ENCODE peak calls at places on chromosomes 4 and X, in eight cellular contexts. One of them, this sample, is unnamed.

GRCh38 chrX:13179100-13179499 is 134.7 kb upstream of the FAM9C start:
- DNase-seq in HFFc6: no peak
- DNase-seq in Calu3: no peak
- DNase-seq in activated CD8-positive, alpha-beta T cell treated with anti-CD3 and anti-CD28 coated beads for 36 hours: no peak
- DNase-seq in cerebellar nuclear complex: no peak
- DNase-seq in activated T-helper 9 cell treated with anti-CD3 and anti-CD28 coated beads, Interleukin-2, amount 50 U/mL, for 16 hours: no peak
- DNase-seq in NCI-H345: no peak
- DNase-seq in effector memory CD8-positive, alpha-beta T cell: no peak
- DNase-seq in this sample: peak; percentile 74

GRCh38 chr4:23384741-23385140 is 505.1 kb downstream of the PPARGC1A start:
- DNase-seq in HFFc6: no peak
- DNase-seq in Calu3: no peak
- DNase-seq in activated CD8-positive, alpha-beta T cell treated with anti-CD3 and anti-CD28 coated beads for 36 hours: no peak
- DNase-seq in cerebellar nuclear complex: no peak
- DNase-seq in activated T-helper 9 cell treated with anti-CD3 and anti-CD28 coated beads, Interleukin-2, amount 50 U/mL, for 16 hours: no peak
- DNase-seq in NCI-H345: no peak
- DNase-seq in effector memory CD8-positive, alpha-beta T cell: no peak
- DNase-seq in this sample: peak; percentile 81

GRCh38 chrX:38654302-38654701 is 93.0 kb downstream of the TSPAN7 start:
- DNase-seq in HFFc6: peak; percentile 19
- DNase-seq in Calu3: peak; percentile 4
- DNase-seq in activated CD8-positive, alpha-beta T cell treated with anti-CD3 and anti-CD28 coated beads for 36 hours: no peak
- DNase-seq in cerebellar nuclear complex: peak; percentile 31
- DNase-seq in activated T-helper 9 cell treated with anti-CD3 and anti-CD28 coated beads, Interleukin-2, amount 50 U/mL, for 16 hours: no peak
- DNase-seq in NCI-H345: peak; percentile 0
- DNase-seq in effector memory CD8-positive, alpha-beta T cell: no peak
- DNase-seq in this sample: peak; percentile 39

GRCh38 chr4:41728571-41728908 is 20.0 kb downstream of the PHOX2B start:
- DNase-seq in HFFc6: no peak
- DNase-seq in Calu3: no peak
- DNase-seq in activated CD8-positive, alpha-beta T cell treated with anti-CD3 and anti-CD28 coated beads for 36 hours: no peak
- DNase-seq in cerebellar nuclear complex: no peak
- DNase-seq in activated T-helper 9 cell treated with anti-CD3 and anti-CD28 coated beads, Interleukin-2, amount 50 U/mL, for 16 hours: no peak
- DNase-seq in NCI-H345: no peak
- DNase-seq in effector memory CD8-positive, alpha-beta T cell: no peak
- DNase-seq in this sample: peak; percentile 31

GRCh38 chr4:153465145-153465544 is 1.0 kb upstream of the TMEM131L start:
- DNase-seq in HFFc6: no peak
- DNase-seq in Calu3: no peak
- DNase-seq in activated CD8-positive, alpha-beta T cell treated with anti-CD3 and anti-CD28 coated beads for 36 hours: no peak
- DNase-seq in cerebellar nuclear complex: no peak
- DNase-seq in activated T-helper 9 cell treated with anti-CD3 and anti-CD28 coated beads, Interleukin-2, amount 50 U/mL, for 16 hours: no peak
- DNase-seq in NCI-H345: no peak
- DNase-seq in effector memory CD8-positive, alpha-beta T cell: no peak
- DNase-seq in this sample: no peak

GRCh38 chrX:16114640-16115039 is 8.7 kb upstream of the GRPR start:
- DNase-seq in HFFc6: peak; percentile 69
- DNase-seq in Calu3: no peak
- DNase-seq in activated CD8-positive, alpha-beta T cell treated with anti-CD3 and anti-CD28 coated beads for 36 hours: no peak
- DNase-seq in cerebellar nuclear complex: no peak
- DNase-seq in activated T-helper 9 cell treated with anti-CD3 and anti-CD28 coated beads, Interleukin-2, amount 50 U/mL, for 16 hours: no peak
- DNase-seq in NCI-H345: no peak
- DNase-seq in effector memory CD8-positive, alpha-beta T cell: no peak
- DNase-seq in this sample: no peak

GRCh38 chrX:18360867-18361266 is 6.4 kb upstream of the SCML2 start:
- DNase-seq in HFFc6: peak; percentile 28
- DNase-seq in Calu3: no peak
- DNase-seq in activated CD8-positive, alpha-beta T cell treated with anti-CD3 and anti-CD28 coated beads for 36 hours: no peak
- DNase-seq in cerebellar nuclear complex: no peak
- DNase-seq in activated T-helper 9 cell treated with anti-CD3 and anti-CD28 coated beads, Interleukin-2, amount 50 U/mL, for 16 hours: no peak
- DNase-seq in NCI-H345: no peak
- DNase-seq in effector memory CD8-positive, alpha-beta T cell: no peak
- DNase-seq in this sample: no peak

GRCh38 chrX:134821901-134822300 is 163.6 kb upstream of the PLAC1 start:
- DNase-seq in HFFc6: no peak
- DNase-seq in Calu3: no peak
- DNase-seq in activated CD8-positive, alpha-beta T cell treated with anti-CD3 and anti-CD28 coated beads for 36 hours: no peak
- DNase-seq in cerebellar nuclear complex: no peak
- DNase-seq in activated T-helper 9 cell treated with anti-CD3 and anti-CD28 coated beads, Interleukin-2, amount 50 U/mL, for 16 hours: no peak
- DNase-seq in NCI-H345: no peak
- DNase-seq in effector memory CD8-positive, alpha-beta T cell: no peak
- DNase-seq in this sample: no peak

GRCh38 chr4:107519057-107519456 is 201.0 kb downstream of the PAPSS1 start:
- DNase-seq in HFFc6: peak; percentile 9
- DNase-seq in Calu3: peak; percentile 27
- DNase-seq in activated CD8-positive, alpha-beta T cell treated with anti-CD3 and anti-CD28 coated beads for 36 hours: peak; percentile 13
- DNase-seq in cerebellar nuclear complex: no peak
- DNase-seq in activated T-helper 9 cell treated with anti-CD3 and anti-CD28 coated beads, Interleukin-2, amount 50 U/mL, for 16 hours: no peak
- DNase-seq in NCI-H345: no peak
- DNase-seq in effector memory CD8-positive, alpha-beta T cell: no peak
- DNase-seq in this sample: peak; percentile 44

GRCh38 chr4:108172780-108173598 is 4.3 kb upstream of the LEF1 start:
- DNase-seq in HFFc6: no peak
- DNase-seq in Calu3: no peak
- DNase-seq in activated CD8-positive, alpha-beta T cell treated with anti-CD3 and anti-CD28 coated beads for 36 hours: peak; percentile 76
- DNase-seq in cerebellar nuclear complex: no peak
- DNase-seq in activated T-helper 9 cell treated with anti-CD3 and anti-CD28 coated beads, Interleukin-2, amount 50 U/mL, for 16 hours: peak; percentile 53
- DNase-seq in NCI-H345: peak; percentile 34
- DNase-seq in effector memory CD8-positive, alpha-beta T cell: peak; percentile 22
- DNase-seq in this sample: no peak

GRCh38 chr4:129950217-129950616 is 854.3 kb downstream of the C4orf33 start:
- DNase-seq in HFFc6: no peak
- DNase-seq in Calu3: no peak
- DNase-seq in activated CD8-positive, alpha-beta T cell treated with anti-CD3 and anti-CD28 coated beads for 36 hours: no peak
- DNase-seq in cerebellar nuclear complex: no peak
- DNase-seq in activated T-helper 9 cell treated with anti-CD3 and anti-CD28 coated beads, Interleukin-2, amount 50 U/mL, for 16 hours: no peak
- DNase-seq in NCI-H345: no peak
- DNase-seq in effector memory CD8-positive, alpha-beta T cell: no peak
- DNase-seq in this sample: no peak

GRCh38 chr4:3304831-3305609 is 12.2 kb downstream of the RGS12 start:
- DNase-seq in HFFc6: no peak
- DNase-seq in Calu3: no peak
- DNase-seq in activated CD8-positive, alpha-beta T cell treated with anti-CD3 and anti-CD28 coated beads for 36 hours: no peak
- DNase-seq in cerebellar nuclear complex: no peak
- DNase-seq in activated T-helper 9 cell treated with anti-CD3 and anti-CD28 coated beads, Interleukin-2, amount 50 U/mL, for 16 hours: no peak
- DNase-seq in NCI-H345: no peak
- DNase-seq in effector memory CD8-positive, alpha-beta T cell: no peak
- DNase-seq in this sample: no peak

GRCh38 chrX:148501121-148502066 is 977 bp downstream of the AFF2 start:
- DNase-seq in HFFc6: no peak
- DNase-seq in Calu3: peak; percentile 6
- DNase-seq in activated CD8-positive, alpha-beta T cell treated with anti-CD3 and anti-CD28 coated beads for 36 hours: peak; percentile 49
- DNase-seq in cerebellar nuclear complex: no peak
- DNase-seq in activated T-helper 9 cell treated with anti-CD3 and anti-CD28 coated beads, Interleukin-2, amount 50 U/mL, for 16 hours: peak; percentile 1
- DNase-seq in NCI-H345: no peak
- DNase-seq in effector memory CD8-positive, alpha-beta T cell: peak; percentile 1
- DNase-seq in this sample: no peak

GRCh38 chrX:47566841-47567240 is 5.8 kb downstream of the ARAF start:
- DNase-seq in HFFc6: no peak
- DNase-seq in Calu3: no peak
- DNase-seq in activated CD8-positive, alpha-beta T cell treated with anti-CD3 and anti-CD28 coated beads for 36 hours: no peak
- DNase-seq in cerebellar nuclear complex: no peak
- DNase-seq in activated T-helper 9 cell treated with anti-CD3 and anti-CD28 coated beads, Interleukin-2, amount 50 U/mL, for 16 hours: no peak
- DNase-seq in NCI-H345: no peak
- DNase-seq in effector memory CD8-positive, alpha-beta T cell: no peak
- DNase-seq in this sample: no peak

GRCh38 chrX:129931411-129932136 is 25.6 kb downstream of the UTP14A start:
- DNase-seq in HFFc6: peak; percentile 89
- DNase-seq in Calu3: peak; percentile 81
- DNase-seq in activated CD8-positive, alpha-beta T cell treated with anti-CD3 and anti-CD28 coated beads for 36 hours: peak; percentile 68
- DNase-seq in cerebellar nuclear complex: peak; percentile 47
- DNase-seq in activated T-helper 9 cell treated with anti-CD3 and anti-CD28 coated beads, Interleukin-2, amount 50 U/mL, for 16 hours: peak; percentile 21
- DNase-seq in NCI-H345: peak; percentile 73
- DNase-seq in effector memory CD8-positive, alpha-beta T cell: peak; percentile 28
- DNase-seq in this sample: peak; percentile 68

GRCh38 chr4:81565137-81565870 is 93.6 kb upstream of the RASGEF1B start:
- DNase-seq in HFFc6: no peak
- DNase-seq in Calu3: peak; percentile 48
- DNase-seq in activated CD8-positive, alpha-beta T cell treated with anti-CD3 and anti-CD28 coated beads for 36 hours: no peak
- DNase-seq in cerebellar nuclear complex: no peak
- DNase-seq in activated T-helper 9 cell treated with anti-CD3 and anti-CD28 coated beads, Interleukin-2, amount 50 U/mL, for 16 hours: no peak
- DNase-seq in NCI-H345: no peak
- DNase-seq in effector memory CD8-positive, alpha-beta T cell: no peak
- DNase-seq in this sample: peak; percentile 69

GRCh38 chrX:78886550-78886949 is 58.6 kb upstream of the P2RY10 start:
- DNase-seq in HFFc6: peak; percentile 1
- DNase-seq in Calu3: no peak
- DNase-seq in activated CD8-positive, alpha-beta T cell treated with anti-CD3 and anti-CD28 coated beads for 36 hours: no peak
- DNase-seq in cerebellar nuclear complex: no peak
- DNase-seq in activated T-helper 9 cell treated with anti-CD3 and anti-CD28 coated beads, Interleukin-2, amount 50 U/mL, for 16 hours: no peak
- DNase-seq in NCI-H345: no peak
- DNase-seq in effector memory CD8-positive, alpha-beta T cell: no peak
- DNase-seq in this sample: peak; percentile 0

GRCh38 chr4:142705820-142706219 is 140.3 kb downstream of the INPP4B start:
- DNase-seq in HFFc6: no peak
- DNase-seq in Calu3: no peak
- DNase-seq in activated CD8-positive, alpha-beta T cell treated with anti-CD3 and anti-CD28 coated beads for 36 hours: no peak
- DNase-seq in cerebellar nuclear complex: no peak
- DNase-seq in activated T-helper 9 cell treated with anti-CD3 and anti-CD28 coated beads, Interleukin-2, amount 50 U/mL, for 16 hours: no peak
- DNase-seq in NCI-H345: no peak
- DNase-seq in effector memory CD8-positive, alpha-beta T cell: no peak
- DNase-seq in this sample: no peak

GRCh38 chr4:8177544-8177943 is 18.9 kb upstream of the ABLIM2 start:
- DNase-seq in HFFc6: no peak
- DNase-seq in Calu3: no peak
- DNase-seq in activated CD8-positive, alpha-beta T cell treated with anti-CD3 and anti-CD28 coated beads for 36 hours: no peak
- DNase-seq in cerebellar nuclear complex: no peak
- DNase-seq in activated T-helper 9 cell treated with anti-CD3 and anti-CD28 coated beads, Interleukin-2, amount 50 U/mL, for 16 hours: no peak
- DNase-seq in NCI-H345: no peak
- DNase-seq in effector memory CD8-positive, alpha-beta T cell: no peak
- DNase-seq in this sample: no peak

GRCh38 chrX:105229146-105229545 is 8.7 kb upstream of the TEX13A start:
- DNase-seq in HFFc6: no peak
- DNase-seq in Calu3: no peak
- DNase-seq in activated CD8-positive, alpha-beta T cell treated with anti-CD3 and anti-CD28 coated beads for 36 hours: no peak
- DNase-seq in cerebellar nuclear complex: no peak
- DNase-seq in activated T-helper 9 cell treated with anti-CD3 and anti-CD28 coated beads, Interleukin-2, amount 50 U/mL, for 16 hours: no peak
- DNase-seq in NCI-H345: no peak
- DNase-seq in effector memory CD8-positive, alpha-beta T cell: no peak
- DNase-seq in this sample: no peak

GRCh38 chrX:140346711-140347110 is 158.2 kb downstream of the SOX3 start:
- DNase-seq in HFFc6: no peak
- DNase-seq in Calu3: no peak
- DNase-seq in activated CD8-positive, alpha-beta T cell treated with anti-CD3 and anti-CD28 coated beads for 36 hours: no peak
- DNase-seq in cerebellar nuclear complex: no peak
- DNase-seq in activated T-helper 9 cell treated with anti-CD3 and anti-CD28 coated beads, Interleukin-2, amount 50 U/mL, for 16 hours: no peak
- DNase-seq in NCI-H345: no peak
- DNase-seq in effector memory CD8-positive, alpha-beta T cell: no peak
- DNase-seq in this sample: peak; percentile 29

GRCh38 chr4:62644372-62644771 is 1444.2 kb downstream of the ADGRL3 start:
- DNase-seq in HFFc6: no peak
- DNase-seq in Calu3: no peak
- DNase-seq in activated CD8-positive, alpha-beta T cell treated with anti-CD3 and anti-CD28 coated beads for 36 hours: peak; percentile 3
- DNase-seq in cerebellar nuclear complex: no peak
- DNase-seq in activated T-helper 9 cell treated with anti-CD3 and anti-CD28 coated beads, Interleukin-2, amount 50 U/mL, for 16 hours: no peak
- DNase-seq in NCI-H345: peak; percentile 16
- DNase-seq in effector memory CD8-positive, alpha-beta T cell: no peak
- DNase-seq in this sample: peak; percentile 28

GRCh38 chrX:48025561-48025960 is 18.8 kb downstream of the SPACA5 start:
- DNase-seq in HFFc6: peak; percentile 34
- DNase-seq in Calu3: peak; percentile 44
- DNase-seq in activated CD8-positive, alpha-beta T cell treated with anti-CD3 and anti-CD28 coated beads for 36 hours: peak; percentile 51
- DNase-seq in cerebellar nuclear complex: peak; percentile 9
- DNase-seq in activated T-helper 9 cell treated with anti-CD3 and anti-CD28 coated beads, Interleukin-2, amount 50 U/mL, for 16 hours: no peak
- DNase-seq in NCI-H345: peak; percentile 67
- DNase-seq in effector memory CD8-positive, alpha-beta T cell: peak; percentile 39
- DNase-seq in this sample: peak; percentile 48

GRCh38 chr4:41172772-41173171 is 41.6 kb downstream of the APBB2 start:
- DNase-seq in HFFc6: no peak
- DNase-seq in Calu3: no peak
- DNase-seq in activated CD8-positive, alpha-beta T cell treated with anti-CD3 and anti-CD28 coated beads for 36 hours: no peak
- DNase-seq in cerebellar nuclear complex: no peak
- DNase-seq in activated T-helper 9 cell treated with anti-CD3 and anti-CD28 coated beads, Interleukin-2, amount 50 U/mL, for 16 hours: no peak
- DNase-seq in NCI-H345: no peak
- DNase-seq in effector memory CD8-positive, alpha-beta T cell: no peak
- DNase-seq in this sample: no peak

GRCh38 chrX:64894454-64895038 is 81.7 kb downstream of the ZC4H2 start:
- DNase-seq in HFFc6: no peak
- DNase-seq in Calu3: no peak
- DNase-seq in activated CD8-positive, alpha-beta T cell treated with anti-CD3 and anti-CD28 coated beads for 36 hours: peak; percentile 57
- DNase-seq in cerebellar nuclear complex: no peak
- DNase-seq in activated T-helper 9 cell treated with anti-CD3 and anti-CD28 coated beads, Interleukin-2, amount 50 U/mL, for 16 hours: peak; percentile 8
- DNase-seq in NCI-H345: no peak
- DNase-seq in effector memory CD8-positive, alpha-beta T cell: peak; percentile 1
- DNase-seq in this sample: peak; percentile 13

This sample was measured in bronchial epithelial cell.